ENCODE peak calls at places on chromosomes 3 and 15, in eight cellular contexts. Q, Z, W, U, L, E, D and C are unnamed samples.

GRCh38 chr3:197408177-197408957 is 110.0 kb upstream of the DLG1 start:
- DNase-seq in Q (no peak), Z (no peak), W (no peak), U (no peak), L (no peak), E (no peak), D (no peak), C (no peak)

GRCh38 chr15:54046093-54046492 is 67.9 kb downstream of the UNC13C start:
- DNase-seq in Q (no peak), Z (no peak), W (no peak), U (no peak), L (no peak), E (no peak), D (no peak), C (no peak)

GRCh38 chr15:56244811-56245576 is 1.3 kb upstream of the RFX7 start:
- DNase-seq in Q (no peak), Z (no peak), W (peak; percentile 29), U (no peak), L (no peak), E (peak; percentile 43), D (no peak), C (no peak)

GRCh38 chr3:8052599-8053185 is 448.9 kb upstream of the LMCD1 start:
- DNase-seq in Q (no peak), Z (no peak), W (no peak), U (peak; percentile 17), L (no peak), E (no peak), D (no peak), C (no peak)

GRCh38 chr15:101641134-101641764 is 10.9 kb downstream of the TM2D3 start:
- DNase-seq in Q (peak; percentile 49), Z (peak; percentile 67), W (peak; percentile 78), U (peak; percentile 84), L (peak; percentile 45), E (peak; percentile 68), D (peak; percentile 42), C (peak; percentile 61)

GRCh38 chr3:194631696-194632095 is 1.5 kb downstream of the TMEM44 start:
- DNase-seq in Q (no peak), Z (no peak), W (no peak), U (no peak), L (no peak), E (no peak), D (no peak), C (no peak)

GRCh38 chr3:65045138-65045537 is 357.3 kb upstream of the ADAMTS9 start:
- DNase-seq in Q (no peak), Z (no peak), W (no peak), U (no peak), L (no peak), E (no peak), D (no peak), C (no peak)

GRCh38 chr3:194984026-194984425 is 286.9 kb downstream of the XXYLT1 start:
- DNase-seq in Q (no peak), Z (no peak), W (peak; percentile 2), U (no peak), L (no peak), E (no peak), D (no peak), C (no peak)

GRCh38 chr3:188948658-188949400 is 222.9 kb upstream of the TPRG1 start:
- DNase-seq in Q (no peak), Z (peak; percentile 46), W (no peak), U (peak; percentile 98), L (no peak), E (peak; percentile 20), D (peak; percentile 67), C (no peak)

GRCh38 chr3:19866751-19867347 is 67.2 kb downstream of the EFHB start:
- DNase-seq in Q (no peak), Z (no peak), W (peak; percentile 22), U (peak; percentile 78), L (no peak), E (peak; percentile 28), D (peak; percentile 24), C (no peak)

GRCh38 chr3:46812237-46812791 is 50.9 kb downstream of the MYL3 start:
- DNase-seq in Q (peak; percentile 67), Z (peak; percentile 75), W (peak; percentile 69), U (peak; percentile 65), L (peak; percentile 35), E (peak; percentile 21), D (no peak), C (peak; percentile 72)

GRCh38 chr3:73667889-73668288 is 43.1 kb upstream of the PDZRN3 start:
- DNase-seq in Q (no peak), Z (no peak), W (no peak), U (no peak), L (no peak), E (no peak), D (no peak), C (no peak)

GRCh38 chr15:25176616-25176923 is 221.8 kb downstream of the SNRPN start:
- DNase-seq in Q (peak; percentile 18), Z (peak; percentile 2), W (peak; percentile 5), U (no peak), L (no peak), E (no peak), D (no peak), C (peak; percentile 13)

GRCh38 chr3:195704433-195704999 is 16.3 kb upstream of the MUC20 start:
- DNase-seq in Q (no peak), Z (no peak), W (no peak), U (no peak), L (no peak), E (no peak), D (no peak), C (no peak)

GRCh38 chr3:100032262-100032661 is 82.0 kb downstream of the FILIP1L start:
- DNase-seq in Q (no peak), Z (no peak), W (no peak), U (peak; percentile 87), L (no peak), E (no peak), D (no peak), C (no peak)

GRCh38 chr3:184748219-184749135 is 36.6 kb upstream of the MAGEF1 start:
- DNase-seq in Q (no peak), Z (no peak), W (no peak), U (no peak), L (no peak), E (peak; percentile 21), D (peak; percentile 48), C (no peak)

GRCh38 chr3:16241225-16241624 is 23.5 kb downstream of the DPH3 start:
- DNase-seq in Q (no peak), Z (no peak), W (no peak), U (no peak), L (no peak), E (no peak), D (no peak), C (no peak)

GRCh38 chr15:63476229-63476632 is 28.2 kb upstream of the USP3 start:
- DNase-seq in Q (no peak), Z (no peak), W (no peak), U (peak; percentile 89), L (no peak), E (peak; percentile 89), D (peak; percentile 65), C (no peak)

GRCh38 chr3:59709702-59710555 is 660.1 kb upstream of the CFAP20DC start:
- DNase-seq in Q (peak; percentile 56), Z (peak; percentile 16), W (no peak), U (no peak), L (no peak), E (no peak), D (no peak), C (peak; percentile 34)

GRCh38 chr3:155411500-155412223 is 118.2 kb upstream of the STRIT1 start:
- DNase-seq in Q (no peak), Z (no peak), W (no peak), U (no peak), L (no peak), E (no peak), D (no peak), C (no peak)

DNA sequence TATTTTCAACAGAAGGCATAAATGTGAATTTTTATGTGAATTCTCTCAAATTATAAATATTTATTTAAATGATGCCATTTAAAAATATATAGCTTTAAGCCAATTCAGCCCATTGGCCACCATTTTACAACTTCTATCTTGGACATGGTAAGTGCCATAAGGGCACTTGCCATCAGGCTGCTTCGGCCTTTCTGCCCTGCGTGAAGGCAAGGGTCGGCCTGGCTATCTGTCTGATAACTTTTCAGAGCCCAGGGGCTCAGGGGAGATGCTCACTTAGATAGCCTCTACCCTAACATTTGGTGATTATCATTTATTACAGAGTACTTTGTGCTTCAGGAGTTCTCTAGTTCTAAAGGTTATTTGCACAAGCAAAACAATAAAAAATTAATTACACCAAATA is 62.5 kb upstream of the MBNL1 start:
- DNase-seq in Q (no peak), Z (no peak), W (no peak), U (no peak), L (no peak), E (no peak), D (no peak), C (no peak)
- H3K4me1 ChIP-seq in Q (no peaks in the 10 kb centered on the region), Z (no peaks in the 10 kb centered on the region), W (peaks cover 53% of the 10 kb centered on the region), U (peaks cover 7% of the 10 kb centered on the region), L (peaks cover 67% of the 10 kb centered on the region), E (peaks cover 17% of the 10 kb centered on the region), D (peaks cover 5% of the 10 kb centered on the region), C (peaks cover 3% of the 10 kb centered on the region)

DNA sequence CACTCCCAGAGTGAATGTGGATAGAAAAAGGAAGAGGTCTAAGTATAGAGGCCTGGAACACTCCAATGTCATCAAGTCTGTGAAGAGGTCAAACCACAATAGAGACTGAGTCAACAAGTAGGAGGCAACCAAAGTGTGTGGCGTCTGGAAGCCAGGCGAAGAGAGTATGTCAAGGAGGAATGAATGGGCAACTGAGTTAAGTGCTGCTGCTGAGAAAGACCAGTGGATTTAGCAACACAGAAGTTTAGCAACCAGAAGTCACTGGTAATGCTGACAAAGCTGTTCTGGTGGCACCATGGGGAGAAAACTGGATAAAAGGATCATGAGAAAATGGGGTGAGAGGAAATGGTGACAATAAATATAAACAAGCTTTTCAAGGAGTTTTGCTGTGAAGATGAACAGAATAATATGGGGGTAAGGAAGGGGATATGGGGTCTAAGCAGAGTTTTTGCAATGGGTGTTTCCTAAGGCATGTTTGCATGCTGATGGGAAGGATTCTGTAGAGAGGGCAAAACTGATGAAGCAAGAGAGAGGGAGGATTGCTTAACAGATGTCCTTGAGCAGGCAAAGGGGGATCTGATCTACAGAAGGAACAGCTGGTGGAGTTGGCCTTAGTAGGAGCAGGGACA is 38.4 kb downstream of the PCOLCE2 start:
- DNase-seq in Q (peak; percentile 41), Z (no peak), W (no peak), U (peak; percentile 93), L (no peak), E (peak; percentile 17), D (peak; percentile 51), C (peak; percentile 66)
- H3K4me1 ChIP-seq in Q (no peaks in the 10 kb centered on the region), Z (peaks cover 6% of the 10 kb centered on the region), W (no peaks in the 10 kb centered on the region), U (no peaks in the 10 kb centered on the region), L (peaks cover 13% of the 10 kb centered on the region), E (peaks cover 47% of the 10 kb centered on the region), D (peaks cover 25% of the 10 kb centered on the region), C (peaks cover 11% of the 10 kb centered on the region)

GRCh38 chr3:52249683-52250082 is 4.1 kb downstream of the PPM1M start:
- DNase-seq in Q (no peak), Z (no peak), W (no peak), U (no peak), L (no peak), E (no peak), D (no peak), C (no peak)
- H3K4me1 ChIP-seq in Q (peaks cover 7% of the 10 kb centered on the region), Z (no peaks in the 10 kb centered on the region), W (peaks cover 92% of the 10 kb centered on the region), U (no peaks in the 10 kb centered on the region), L (peaks cover 21% of the 10 kb centered on the region), E (peaks cover 5% of the 10 kb centered on the region), D (peaks cover 20% of the 10 kb centered on the region), C (peaks cover 10% of the 10 kb centered on the region)

DNA sequence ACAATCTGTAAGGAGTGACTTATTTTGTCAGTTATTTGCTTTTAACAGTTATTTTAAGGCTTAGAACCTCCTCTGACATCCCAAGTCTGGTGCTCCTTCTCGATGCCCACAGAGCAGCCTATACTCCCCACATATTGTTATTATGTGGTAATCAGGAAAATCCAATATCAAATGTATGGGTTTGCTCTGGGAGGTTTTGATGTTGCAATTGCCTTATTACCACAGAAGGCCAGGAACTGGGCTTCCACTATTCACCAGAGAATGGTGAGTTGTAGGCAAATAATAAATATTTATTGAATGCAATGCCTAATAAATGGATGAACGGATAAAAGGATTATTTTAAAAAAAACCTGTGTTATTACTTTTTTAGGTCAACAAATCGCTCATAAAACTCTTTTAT is 12.2 kb downstream of the NEK10 start:
- DNase-seq in Q (no peak), Z (no peak), W (no peak), U (peak; percentile 32), L (no peak), E (no peak), D (no peak), C (no peak)
- H3K4me1 ChIP-seq in Q (no peaks in the 10 kb centered on the region), Z (no peaks in the 10 kb centered on the region), W (peaks cover 13% of the 10 kb centered on the region), U (no peaks in the 10 kb centered on the region), L (no peaks in the 10 kb centered on the region), E (peaks cover 31% of the 10 kb centered on the region), D (peaks cover 7% of the 10 kb centered on the region), C (peaks cover 3% of the 10 kb centered on the region)